ENCODE peak calls at places on chromosome 2, in ten cellular contexts. One of them, this sample, is unnamed.
A peak's percentile ranks its signal among the peaks of the same experiment; 100 is the strongest.

GRCh38 chr2:206616141-206616540 is 26.1 kb upstream of the FAM237A start:
- DNase-seq in memory B cell: no peak
- DNase-seq in activated T-cell treated with anti-CD3 and anti-CD28 coated beads, Interleukin-2, amount 50 U/mL, for 4 hours: no peak
- DNase-seq in left kidney: no peak
- DNase-seq in occipital lobe: no peak
- DNase-seq in EL: no peak
- DNase-seq in brain microvascular endothelial cell: no peak
- DNase-seq in COR-L47: no peak
- DNase-seq in stimulated activated CD4-positive, alpha-beta T cell treated with anti-CD3 and anti-CD28 coated beads, Interleukin-15, amount 100 ng/mL, for 1 hour: no peak
- DNase-seq in stimulated activated CD8-positive, alpha-beta memory T cell treated with anti-CD3 and anti-CD28 coated beads, Interleukin-2, amount 100 ng/mL, for 1 hour: no peak
- DNase-seq in this sample: no peak

GRCh38 chr2:23221236-23221635 is 163.7 kb upstream of the KLHL29 start:
- DNase-seq in memory B cell: no peak
- DNase-seq in activated T-cell treated with anti-CD3 and anti-CD28 coated beads, Interleukin-2, amount 50 U/mL, for 4 hours: no peak
- DNase-seq in left kidney: no peak
- DNase-seq in occipital lobe: no peak
- DNase-seq in EL: no peak
- DNase-seq in brain microvascular endothelial cell: no peak
- DNase-seq in COR-L47: no peak
- DNase-seq in stimulated activated CD4-positive, alpha-beta T cell treated with anti-CD3 and anti-CD28 coated beads, Interleukin-15, amount 100 ng/mL, for 1 hour: no peak
- DNase-seq in stimulated activated CD8-positive, alpha-beta memory T cell treated with anti-CD3 and anti-CD28 coated beads, Interleukin-2, amount 100 ng/mL, for 1 hour: no peak
- DNase-seq in this sample: no peak

GRCh38 chr2:134446431-134447091 is 192.7 kb downstream of the MGAT5 start:
- DNase-seq in memory B cell: no peak
- DNase-seq in activated T-cell treated with anti-CD3 and anti-CD28 coated beads, Interleukin-2, amount 50 U/mL, for 4 hours: no peak
- DNase-seq in left kidney: peak; percentile 65
- DNase-seq in occipital lobe: peak; percentile 7
- DNase-seq in EL: peak; percentile 50
- DNase-seq in brain microvascular endothelial cell: no peak
- DNase-seq in COR-L47: no peak
- DNase-seq in stimulated activated CD4-positive, alpha-beta T cell treated with anti-CD3 and anti-CD28 coated beads, Interleukin-15, amount 100 ng/mL, for 1 hour: no peak
- DNase-seq in stimulated activated CD8-positive, alpha-beta memory T cell treated with anti-CD3 and anti-CD28 coated beads, Interleukin-2, amount 100 ng/mL, for 1 hour: no peak
- DNase-seq in this sample: no peak

GRCh38 chr2:59888015-59888414 is 665.4 kb downstream of the BCL11A start:
- DNase-seq in memory B cell: peak; percentile 32
- DNase-seq in activated T-cell treated with anti-CD3 and anti-CD28 coated beads, Interleukin-2, amount 50 U/mL, for 4 hours: peak; percentile 17
- DNase-seq in left kidney: no peak
- DNase-seq in occipital lobe: no peak
- DNase-seq in EL: no peak
- DNase-seq in brain microvascular endothelial cell: no peak
- DNase-seq in COR-L47: peak; percentile 30
- DNase-seq in stimulated activated CD4-positive, alpha-beta T cell treated with anti-CD3 and anti-CD28 coated beads, Interleukin-15, amount 100 ng/mL, for 1 hour: no peak
- DNase-seq in stimulated activated CD8-positive, alpha-beta memory T cell treated with anti-CD3 and anti-CD28 coated beads, Interleukin-2, amount 100 ng/mL, for 1 hour: peak; percentile 4
- DNase-seq in this sample: no peak

GRCh38 chr2:203787954-203788353 is 79.6 kb upstream of the CTLA4 start:
- DNase-seq in memory B cell: no peak
- DNase-seq in activated T-cell treated with anti-CD3 and anti-CD28 coated beads, Interleukin-2, amount 50 U/mL, for 4 hours: no peak
- DNase-seq in left kidney: no peak
- DNase-seq in occipital lobe: no peak
- DNase-seq in EL: no peak
- DNase-seq in brain microvascular endothelial cell: no peak
- DNase-seq in COR-L47: no peak
- DNase-seq in stimulated activated CD4-positive, alpha-beta T cell treated with anti-CD3 and anti-CD28 coated beads, Interleukin-15, amount 100 ng/mL, for 1 hour: no peak
- DNase-seq in stimulated activated CD8-positive, alpha-beta memory T cell treated with anti-CD3 and anti-CD28 coated beads, Interleukin-2, amount 100 ng/mL, for 1 hour: no peak
- DNase-seq in this sample: no peak

GRCh38 chr2:144630459-144631215 is 110.7 kb upstream of the ZEB2 start:
- DNase-seq in memory B cell: no peak
- DNase-seq in activated T-cell treated with anti-CD3 and anti-CD28 coated beads, Interleukin-2, amount 50 U/mL, for 4 hours: no peak
- DNase-seq in left kidney: no peak
- DNase-seq in occipital lobe: no peak
- DNase-seq in EL: peak; percentile 3
- DNase-seq in brain microvascular endothelial cell: no peak
- DNase-seq in COR-L47: no peak
- DNase-seq in stimulated activated CD4-positive, alpha-beta T cell treated with anti-CD3 and anti-CD28 coated beads, Interleukin-15, amount 100 ng/mL, for 1 hour: no peak
- DNase-seq in stimulated activated CD8-positive, alpha-beta memory T cell treated with anti-CD3 and anti-CD28 coated beads, Interleukin-2, amount 100 ng/mL, for 1 hour: no peak
- DNase-seq in this sample: no peak

GRCh38 chr2:120469486-120469885 is 123.5 kb downstream of the INHBB start:
- DNase-seq in memory B cell: no peak
- DNase-seq in activated T-cell treated with anti-CD3 and anti-CD28 coated beads, Interleukin-2, amount 50 U/mL, for 4 hours: no peak
- DNase-seq in left kidney: no peak
- DNase-seq in occipital lobe: no peak
- DNase-seq in EL: peak; percentile 23
- DNase-seq in brain microvascular endothelial cell: no peak
- DNase-seq in COR-L47: no peak
- DNase-seq in stimulated activated CD4-positive, alpha-beta T cell treated with anti-CD3 and anti-CD28 coated beads, Interleukin-15, amount 100 ng/mL, for 1 hour: no peak
- DNase-seq in stimulated activated CD8-positive, alpha-beta memory T cell treated with anti-CD3 and anti-CD28 coated beads, Interleukin-2, amount 100 ng/mL, for 1 hour: no peak
- DNase-seq in this sample: no peak

GRCh38 chr2:102256281-102256680 is 55.1 kb upstream of the IL1RL1 start:
- DNase-seq in memory B cell: no peak
- DNase-seq in activated T-cell treated with anti-CD3 and anti-CD28 coated beads, Interleukin-2, amount 50 U/mL, for 4 hours: no peak
- DNase-seq in left kidney: no peak
- DNase-seq in occipital lobe: no peak
- DNase-seq in EL: peak; percentile 19
- DNase-seq in brain microvascular endothelial cell: no peak
- DNase-seq in COR-L47: no peak
- DNase-seq in stimulated activated CD4-positive, alpha-beta T cell treated with anti-CD3 and anti-CD28 coated beads, Interleukin-15, amount 100 ng/mL, for 1 hour: no peak
- DNase-seq in stimulated activated CD8-positive, alpha-beta memory T cell treated with anti-CD3 and anti-CD28 coated beads, Interleukin-2, amount 100 ng/mL, for 1 hour: no peak
- DNase-seq in this sample: no peak

GRCh38 chr2:236554629-236555282 is 14.9 kb upstream of the ACKR3 start:
- DNase-seq in memory B cell: no peak
- DNase-seq in activated T-cell treated with anti-CD3 and anti-CD28 coated beads, Interleukin-2, amount 50 U/mL, for 4 hours: no peak
- DNase-seq in left kidney: no peak
- DNase-seq in occipital lobe: no peak
- DNase-seq in EL: no peak
- DNase-seq in brain microvascular endothelial cell: no peak
- DNase-seq in COR-L47: no peak
- DNase-seq in stimulated activated CD4-positive, alpha-beta T cell treated with anti-CD3 and anti-CD28 coated beads, Interleukin-15, amount 100 ng/mL, for 1 hour: no peak
- DNase-seq in stimulated activated CD8-positive, alpha-beta memory T cell treated with anti-CD3 and anti-CD28 coated beads, Interleukin-2, amount 100 ng/mL, for 1 hour: no peak
- DNase-seq in this sample: no peak

GRCh38 chr2:233922471-233922870 is 5.3 kb downstream of the TRPM8 start:
- DNase-seq in memory B cell: no peak
- DNase-seq in activated T-cell treated with anti-CD3 and anti-CD28 coated beads, Interleukin-2, amount 50 U/mL, for 4 hours: no peak
- DNase-seq in left kidney: no peak
- DNase-seq in occipital lobe: no peak
- DNase-seq in EL: no peak
- DNase-seq in brain microvascular endothelial cell: no peak
- DNase-seq in COR-L47: no peak
- DNase-seq in stimulated activated CD4-positive, alpha-beta T cell treated with anti-CD3 and anti-CD28 coated beads, Interleukin-15, amount 100 ng/mL, for 1 hour: no peak
- DNase-seq in stimulated activated CD8-positive, alpha-beta memory T cell treated with anti-CD3 and anti-CD28 coated beads, Interleukin-2, amount 100 ng/mL, for 1 hour: no peak
- DNase-seq in this sample: no peak